ENCODE peak calls at places on chromosomes 12 and 14, in seven cellular contexts. One of them, this sample, is unnamed.

GRCh38 chr12:7935773-7936581 is at the start of gene SLC2A3:
- DNase-seq in HuH-7.5: no peak
- DNase-seq in GM20000: peak
- DNase-seq in endothelial cell: peak
- DNase-seq in NCI-H187 treated with DMSO at 0.1 percent for 48 hours: no peak
- DNase-seq in Ammon's horn: peak
- DNase-seq in RPMI7951: peak
- DNase-seq in this sample: no peak

GRCh38 chr14:90405755-90406154 is 8.9 kb downstream of the CALM1 start:
- DNase-seq in HuH-7.5: no peak
- DNase-seq in NCI-H187 treated with DMSO at 0.1 percent for 48 hours: peak
- DNase-seq in endothelial cell: no peak
- DNase-seq in RPMI7951: no peak
- DNase-seq in Ammon's horn: no peak
- DNase-seq in GM20000: no peak
- DNase-seq in this sample: no peak

GRCh38 chr12:132549059-132549458 is 59.1 kb downstream of the FBRSL1 start:
- DNase-seq in RPMI7951: no peak
- DNase-seq in GM20000: no peak
- DNase-seq in HuH-7.5: no peak
- DNase-seq in Ammon's horn: no peak
- DNase-seq in NCI-H187 treated with DMSO at 0.1 percent for 48 hours: no peak
- DNase-seq in endothelial cell: no peak
- DNase-seq in this sample: no peak

GRCh38 chr12:5383961-5384360 is 47.9 kb upstream of the NTF3 start:
- DNase-seq in HuH-7.5: no peak
- DNase-seq in Ammon's horn: no peak
- DNase-seq in NCI-H187 treated with DMSO at 0.1 percent for 48 hours: no peak
- DNase-seq in RPMI7951: peak
- DNase-seq in endothelial cell: no peak
- DNase-seq in GM20000: no peak
- DNase-seq in this sample: no peak

GRCh38 chr12:116354534-116354933 is 77.0 kb upstream of the MED13L start:
- DNase-seq in RPMI7951: no peak
- DNase-seq in GM20000: no peak
- DNase-seq in HuH-7.5: no peak
- DNase-seq in endothelial cell: no peak
- DNase-seq in Ammon's horn: no peak
- DNase-seq in NCI-H187 treated with DMSO at 0.1 percent for 48 hours: no peak
- DNase-seq in this sample: no peak

GRCh38 chr12:115691123-115691522 is 586.4 kb downstream of the MED13L start:
- DNase-seq in endothelial cell: no peak
- DNase-seq in HuH-7.5: no peak
- DNase-seq in NCI-H187 treated with DMSO at 0.1 percent for 48 hours: no peak
- DNase-seq in Ammon's horn: no peak
- DNase-seq in GM20000: no peak
- DNase-seq in RPMI7951: no peak
- DNase-seq in this sample: no peak

GRCh38 chr14:73239463-73240241 is 2.3 kb downstream of the PAPLN start:
- DNase-seq in RPMI7951: peak
- DNase-seq in NCI-H187 treated with DMSO at 0.1 percent for 48 hours: no peak
- DNase-seq in HuH-7.5: no peak
- DNase-seq in endothelial cell: peak
- DNase-seq in GM20000: peak
- DNase-seq in Ammon's horn: peak
- DNase-seq in this sample: peak

GRCh38 chr12:10735428-10735827 is 12.3 kb upstream of the YBX3 start:
- DNase-seq in Ammon's horn: no peak
- DNase-seq in NCI-H187 treated with DMSO at 0.1 percent for 48 hours: no peak
- DNase-seq in RPMI7951: no peak
- DNase-seq in HuH-7.5: no peak
- DNase-seq in GM20000: no peak
- DNase-seq in endothelial cell: no peak
- DNase-seq in this sample: no peak

GRCh38 chr12:52151859-52152783 is 39.7 kb downstream of the KRT80 start:
- DNase-seq in Ammon's horn: no peak
- DNase-seq in RPMI7951: peak
- DNase-seq in NCI-H187 treated with DMSO at 0.1 percent for 48 hours: no peak
- DNase-seq in HuH-7.5: peak
- DNase-seq in endothelial cell: peak
- DNase-seq in GM20000: peak
- DNase-seq in this sample: peak